ENCODE peak calls at places on chromosomes 6 and 20, in ten cellular contexts. L, B, A, M, W, Z, O, X, Q and D are unnamed samples.

GRCh38 chr6:150937126-150937906 is 71.8 kb downstream of the MTHFD1L start:
- DNase-seq in L (no peak), B (no peak), A (no peak), M (no peak), W (no peak), Z (peak), O (peak), X (no peak), Q (no peak), D (no peak)

GRCh38 chr20:45346851-45347250 is 1.4 kb downstream of the SDC4 start:
- DNase-seq in L (no peak), B (no peak), A (no peak), M (no peak), W (no peak), Z (no peak), O (no peak), X (no peak), Q (no peak), D (no peak)

GRCh38 chr6:169158182-169158573 is 95.5 kb downstream of the THBS2 start:
- DNase-seq in L (no peak), B (no peak), A (no peak), M (no peak), W (no peak), Z (peak), O (peak), X (no peak), Q (no peak), D (no peak)

GRCh38 chr20:47503685-47504084 is 2.0 kb downstream of the NCOA3 start:
- DNase-seq in L (no peak), B (no peak), A (no peak), M (no peak), W (no peak), Z (no peak), O (no peak), X (no peak), Q (no peak), D (no peak)

GRCh38 chr20:846894-847278 is 13.4 kb downstream of the FAM110A start:
- DNase-seq in L (peak), B (peak), A (no peak), M (no peak), W (no peak), Z (peak), O (peak), X (no peak), Q (no peak), D (no peak)

GRCh38 chr6:142697912-142698311 is 247.1 kb downstream of the HIVEP2 start:
- DNase-seq in L (no peak), B (no peak), A (no peak), M (no peak), W (no peak), Z (no peak), O (no peak), X (no peak), Q (no peak), D (no peak)

GRCh38 chr20:40651121-40651520 is 37.9 kb downstream of the MAFB start:
- DNase-seq in L (no peak), B (no peak), A (no peak), M (peak), W (no peak), Z (no peak), O (no peak), X (no peak), Q (no peak), D (no peak)

GRCh38 chr6:13289789-13290318 is 38.5 kb downstream of the TBC1D7 start:
- DNase-seq in L (no peak), B (no peak), A (no peak), M (no peak), W (no peak), Z (no peak), O (no peak), X (no peak), Q (no peak), D (no peak)

GRCh38 chr20:42432485-42432884 is 757.2 kb downstream of the PTPRT start:
- DNase-seq in L (no peak), B (no peak), A (no peak), M (no peak), W (no peak), Z (no peak), O (no peak), X (no peak), Q (no peak), D (no peak)

GRCh38 chr6:551405-551804 is 105.5 kb downstream of the HUS1B start:
- DNase-seq in L (no peak), B (peak), A (no peak), M (peak), W (peak), Z (no peak), O (no peak), X (no peak), Q (no peak), D (peak)
- TF ChIP-seq CTCF in L (no peak), B (no peak), A (no peak), M (peak), W (peak), Z (no peak), O (no peak), X (peak), Q (no peak), D (no peak)

DNA sequence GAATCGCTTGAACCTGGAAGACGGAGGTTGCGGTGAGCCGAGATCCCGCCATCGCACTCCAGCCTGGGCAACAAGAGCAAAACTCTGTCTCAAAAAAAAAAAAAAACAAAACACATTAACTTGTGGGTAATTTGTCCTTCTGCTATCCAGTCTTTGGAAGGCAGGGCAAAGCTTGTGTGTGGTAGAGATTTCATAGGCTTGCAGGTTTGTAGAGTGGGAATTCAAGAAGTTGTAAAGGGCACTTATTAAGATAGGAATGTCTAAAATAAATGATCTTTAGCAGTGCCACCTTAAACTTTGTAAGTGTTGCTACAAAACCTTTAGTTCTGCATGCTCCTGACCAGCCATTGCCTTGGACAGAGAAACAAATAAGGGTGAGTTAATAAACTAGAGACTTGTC is 8.4 kb downstream of the VAPB start:
- DNase-seq in L (no peak), B (no peak), A (no peak), M (no peak), W (no peak), Z (no peak), O (no peak), X (no peak), Q (no peak), D (no peak)
- TF ChIP-seq CTCF in L (no peak), B (no peak), A (no peak), M (no peak), W (no peak), Z (no peak), O (no peak), X (no peak), Q (no peak), D (no peak)

GRCh38 chr20:13457487-13457886 is 181.2 kb downstream of the TASP1 start:
- DNase-seq in L (no peak), B (no peak), A (no peak), M (no peak), W (no peak), Z (no peak), O (no peak), X (no peak), Q (no peak), D (no peak)
- TF ChIP-seq CTCF in L (no peak), B (no peak), A (no peak), M (no peak), W (no peak), Z (no peak), O (no peak), X (no peak), Q (no peak), D (no peak)

GRCh38 chr20:32456869-32457421 is 98.8 kb downstream of the ASXL1 start:
- DNase-seq in L (peak), B (peak), A (no peak), M (no peak), W (no peak), Z (peak), O (peak), X (no peak), Q (peak), D (peak)
- TF ChIP-seq CTCF in L (no peak), B (peak), A (peak), M (peak), W (peak), Z (peak), O (peak), X (peak), Q (peak), D (peak)

DNA sequence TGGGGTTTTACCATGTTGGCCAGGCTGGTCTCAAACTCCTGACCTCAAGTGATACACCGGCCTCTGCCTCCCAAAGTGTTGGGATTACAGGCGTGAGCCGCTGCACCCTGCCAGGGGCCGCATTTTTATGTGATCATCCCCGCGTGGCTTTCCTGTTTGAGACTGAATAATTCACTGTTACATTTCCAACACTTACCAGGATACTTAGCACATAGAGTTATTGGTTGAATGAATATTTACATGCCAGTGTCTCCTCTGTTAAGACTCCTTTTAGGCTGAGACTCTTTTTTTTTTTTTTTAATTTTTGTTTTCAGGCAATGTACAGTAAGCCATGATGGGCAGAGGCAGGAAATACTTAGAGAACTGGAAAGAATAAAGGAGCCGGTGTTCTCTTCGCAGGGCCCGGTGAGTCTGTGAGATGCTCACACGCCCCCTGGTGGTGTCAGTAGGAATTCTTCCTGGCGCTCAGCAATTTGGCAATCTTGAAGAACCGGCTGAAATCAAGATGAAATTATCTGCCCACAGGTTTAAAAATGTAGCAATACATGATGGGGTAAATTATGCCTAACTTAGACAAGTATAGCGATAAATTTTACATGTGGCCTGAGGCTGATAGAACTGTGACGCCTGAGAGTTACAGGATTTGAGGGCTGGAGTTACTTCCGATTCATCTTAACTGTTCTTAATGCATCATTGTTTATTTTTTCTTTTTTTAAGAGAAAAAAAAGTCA is 7.6 kb upstream of the RNF114 start:
- DNase-seq in L (peak), B (peak), A (peak), M (peak), W (peak), Z (peak), O (peak), X (peak), Q (peak), D (peak)
- TF ChIP-seq CTCF in L (peak), B (peak), A (peak), M (peak), W (peak), Z (peak), O (peak), X (peak), Q (peak), D (peak)

DNA sequence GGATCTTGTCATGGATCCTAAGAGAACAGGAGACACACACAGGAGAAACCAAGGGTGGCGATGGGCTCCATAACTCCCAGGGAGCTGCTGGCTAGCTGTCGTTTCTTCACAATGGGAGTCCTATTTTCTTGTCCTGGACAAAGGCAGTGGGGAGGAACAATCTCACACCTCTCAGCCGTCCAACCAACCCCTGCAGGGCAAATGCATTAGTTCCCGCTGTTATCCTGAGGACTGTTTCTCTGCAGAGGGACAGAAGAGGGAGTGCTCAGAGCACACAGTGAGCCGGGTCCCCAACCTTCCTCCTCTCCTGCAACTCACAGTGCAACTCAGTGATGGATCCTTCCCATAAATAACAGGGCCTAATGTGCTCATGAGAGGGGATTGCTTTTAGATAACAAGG is 453.2 kb upstream of the AGPAT4 start:
- DNase-seq in L (no peak), B (no peak), A (no peak), M (no peak), W (no peak), Z (no peak), O (no peak), X (no peak), Q (no peak), D (no peak)
- TF ChIP-seq CTCF in L (no peak), B (peak), A (no peak), M (no peak), W (no peak), Z (no peak), O (no peak), X (no peak), Q (no peak), D (no peak)

GRCh38 chr6:72525821-72526550 is 95.9 kb upstream of the KCNQ5 start:
- DNase-seq in L (no peak), B (no peak), A (no peak), M (no peak), W (peak), Z (no peak), O (no peak), X (no peak), Q (no peak), D (no peak)

GRCh38 chr6:72524011-72524645 is 97.7 kb upstream of the KCNQ5 start:
- DNase-seq in L (no peak), B (no peak), A (no peak), M (peak), W (no peak), Z (no peak), O (no peak), X (no peak), Q (no peak), D (peak)

GRCh38 chr6:72519871-72520270 is 102.0 kb upstream of the KCNQ5 start:
- DNase-seq in L (no peak), B (no peak), A (no peak), M (no peak), W (no peak), Z (no peak), O (no peak), X (no peak), Q (no peak), D (no peak)

GRCh38 chr6:72521684-72522083 is 100.2 kb upstream of the KCNQ5 start:
- DNase-seq in L (no peak), B (no peak), A (no peak), M (no peak), W (no peak), Z (no peak), O (no peak), X (no peak), Q (no peak), D (no peak)

GRCh38 chr6:72522735-72523141 is 99.1 kb upstream of the KCNQ5 start:
- DNase-seq in L (no peak), B (peak), A (no peak), M (peak), W (peak), Z (no peak), O (no peak), X (no peak), Q (no peak), D (peak)
- TF ChIP-seq CTCF in L (no peak), B (no peak), A (no peak), M (no peak), W (peak), Z (no peak), O (no peak), X (no peak), Q (peak), D (peak)

DNA sequence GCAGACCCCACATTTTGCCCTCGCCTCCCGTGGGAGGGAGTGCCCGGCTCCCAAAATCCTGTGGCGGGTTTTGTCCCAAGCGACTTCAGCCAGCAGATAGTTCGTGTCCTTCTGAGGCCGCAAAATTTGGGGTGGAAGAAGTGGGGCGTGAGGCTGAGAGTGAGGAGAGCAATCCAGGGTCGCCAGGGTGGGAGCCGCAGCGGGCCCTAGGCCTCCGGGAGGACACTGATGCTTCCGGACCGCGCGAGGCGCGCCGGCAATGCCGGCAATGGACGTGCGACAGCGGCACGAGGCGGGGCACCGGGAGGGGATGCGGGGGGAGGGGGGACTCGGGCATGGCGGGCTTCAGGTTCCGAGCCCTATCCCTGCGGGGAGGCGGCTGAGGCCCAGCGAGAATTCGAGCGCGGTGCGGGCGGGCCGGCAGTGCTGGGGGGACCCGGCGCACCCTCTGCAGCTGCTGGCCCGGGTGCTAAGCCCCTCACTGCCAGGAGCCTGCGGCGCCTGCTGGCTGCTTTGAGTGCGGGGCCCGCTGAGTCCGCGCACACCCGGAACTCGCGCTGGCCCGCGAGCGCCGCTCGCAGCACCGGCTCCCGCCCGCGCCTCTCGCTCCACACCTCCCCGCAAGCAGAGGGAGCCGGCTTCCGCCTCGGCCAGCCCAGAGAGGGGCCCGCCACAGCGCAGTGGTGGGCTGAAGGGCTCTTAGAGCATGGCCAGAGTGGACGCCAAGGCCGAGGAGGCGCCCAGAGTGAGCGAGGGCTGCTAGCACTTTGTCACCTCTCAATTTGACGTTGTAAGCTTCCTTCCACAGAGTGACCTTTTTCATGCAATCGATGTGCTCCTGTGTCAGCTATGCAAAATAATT is 143.8 kb downstream of the LPA start:
- DNase-seq in L (peak), B (peak), A (peak), M (peak), W (no peak), Z (peak), O (peak), X (no peak), Q (peak), D (peak)
- TF ChIP-seq CTCF in L (no peak), B (no peak), A (peak), M (no peak), W (no peak), Z (no peak), O (peak), X (no peak), Q (no peak), D (peak)

GRCh38 chr20:19253316-19253715 is 40.9 kb downstream of the SLC24A3 start:
- DNase-seq in L (no peak), B (no peak), A (no peak), M (no peak), W (no peak), Z (no peak), O (no peak), X (no peak), Q (no peak), D (no peak)

GRCh38 chr20:19251958-19252669 is 39.7 kb downstream of the SLC24A3 start:
- DNase-seq in L (no peak), B (no peak), A (no peak), M (no peak), W (no peak), Z (no peak), O (no peak), X (no peak), Q (no peak), D (no peak)

GRCh38 chr20:19252670-19253120 is 40.3 kb downstream of the SLC24A3 start:
- DNase-seq in L (no peak), B (no peak), A (no peak), M (no peak), W (no peak), Z (no peak), O (no peak), X (peak), Q (no peak), D (no peak)

GRCh38 chr20:19251506-19251905 is 39.1 kb downstream of the SLC24A3 start:
- DNase-seq in L (no peak), B (no peak), A (no peak), M (no peak), W (no peak), Z (no peak), O (no peak), X (no peak), Q (no peak), D (no peak)

DNA sequence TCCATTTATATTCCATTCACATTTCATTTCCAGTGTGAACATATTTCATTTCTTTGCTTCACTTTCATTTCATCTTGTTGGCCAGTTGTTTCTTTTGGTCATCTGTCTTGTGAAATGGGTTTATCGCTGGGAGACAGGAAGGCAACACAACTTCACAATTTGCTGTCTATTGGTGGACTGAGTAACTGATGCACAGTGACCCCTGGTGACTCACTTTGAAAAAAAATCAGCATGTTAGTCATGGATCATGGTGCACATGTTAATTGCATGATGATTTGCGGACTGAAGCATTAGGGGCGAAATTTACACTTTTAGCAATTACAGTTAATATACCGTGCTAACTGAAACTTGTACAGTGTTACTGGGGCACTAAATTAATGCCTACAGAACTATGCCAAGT is 37.1 kb downstream of the SLC24A3 start:
- DNase-seq in L (no peak), B (no peak), A (no peak), M (no peak), W (no peak), Z (no peak), O (no peak), X (no peak), Q (no peak), D (no peak)
- TF ChIP-seq CTCF in L (no peak), B (no peak), A (no peak), M (no peak), W (no peak), Z (no peak), O (no peak), X (no peak), Q (no peak), D (no peak)

GRCh38 chr6:105835373-105835772 is 250.8 kb upstream of the PRDM1 start:
- DNase-seq in L (no peak), B (no peak), A (no peak), M (peak), W (no peak), Z (no peak), O (no peak), X (no peak), Q (peak), D (peak)
- TF ChIP-seq CTCF in L (no peak), B (no peak), A (no peak), M (peak), W (peak), Z (no peak), O (peak), X (peak), Q (peak), D (peak)